ENCODE peak calls at places on chromosomes 5 and 9, in four cellular contexts. One of them, this sample, is unnamed.

GRCh38 chr5:168766038-168766700 is 187.0 kb upstream of the PANK3 start:
- DNase-seq in sigmoid colon: no peak
- DNase-seq in AG09309: no peak
- DNase-seq in WTC11: no peak
- DNase-seq in this sample: no peak

GRCh38 chr5:107404595-107405366 is 266.0 kb downstream of the EFNA5 start:
- DNase-seq in sigmoid colon: no peak
- DNase-seq in AG09309: no peak
- DNase-seq in WTC11: no peak
- DNase-seq in this sample: peak; percentile 57

GRCh38 chr5:74605759-74606158 is 34.8 kb downstream of the ENC1 start:
- DNase-seq in sigmoid colon: no peak
- DNase-seq in AG09309: no peak
- DNase-seq in WTC11: no peak
- DNase-seq in this sample: no peak

GRCh38 chr5:134500699-134501430 is 24.6 kb upstream of the JADE2 start:
- DNase-seq in sigmoid colon: no peak
- DNase-seq in AG09309: no peak
- DNase-seq in WTC11: no peak
- DNase-seq in this sample: no peak

GRCh38 chr5:62640437-62640836 is 61.8 kb downstream of the LRRC70 start:
- DNase-seq in sigmoid colon: no peak
- DNase-seq in AG09309: no peak
- DNase-seq in WTC11: no peak
- DNase-seq in this sample: no peak

GRCh38 chr5:35029333-35029732 is 18.4 kb downstream of the AGXT2 start:
- DNase-seq in sigmoid colon: no peak
- DNase-seq in AG09309: no peak
- DNase-seq in WTC11: no peak
- DNase-seq in this sample: no peak

GRCh38 chr9:89022071-89022721 is 30.9 kb downstream of the S1PR3 start:
- DNase-seq in sigmoid colon: no peak
- DNase-seq in AG09309: no peak
- DNase-seq in WTC11: no peak
- DNase-seq in this sample: no peak

GRCh38 chr9:136792321-136793062 is 1.3 kb downstream of the TMEM141 start:
- DNase-seq in sigmoid colon: no peak
- DNase-seq in AG09309: no peak
- DNase-seq in WTC11: no peak
- DNase-seq in this sample: no peak

GRCh38 chr5:59863777-59864176 is 29.7 kb downstream of the PDE4D start:
- DNase-seq in sigmoid colon: no peak
- DNase-seq in AG09309: no peak
- DNase-seq in WTC11: no peak
- DNase-seq in this sample: no peak

GRCh38 chr9:15401266-15401665 is 21.4 kb upstream of the SNAPC3 start:
- DNase-seq in sigmoid colon: no peak
- DNase-seq in AG09309: no peak
- DNase-seq in WTC11: no peak
- DNase-seq in this sample: no peak

GRCh38 chr5:157026789-157027424 is 32.0 kb downstream of the HAVCR1 start:
- DNase-seq in sigmoid colon: no peak
- DNase-seq in AG09309: no peak
- DNase-seq in WTC11: peak; percentile 43
- DNase-seq in this sample: no peak

GRCh38 chr5:122699226-122699625 is 75.7 kb upstream of the SNX2 start:
- DNase-seq in sigmoid colon: no peak
- DNase-seq in AG09309: no peak
- DNase-seq in WTC11: no peak
- DNase-seq in this sample: no peak

GRCh38 chr5:173630724-173631365 is 14.4 kb upstream of the BOD1 start:
- DNase-seq in sigmoid colon: no peak
- DNase-seq in AG09309: no peak
- DNase-seq in WTC11: no peak
- DNase-seq in this sample: no peak

GRCh38 chr5:144143625-144144024 is 26.8 kb downstream of the YIPF5 start:
- DNase-seq in sigmoid colon: no peak
- DNase-seq in AG09309: no peak
- DNase-seq in WTC11: no peak
- DNase-seq in this sample: no peak

GRCh38 chr9:92133949-92134604 is 18.9 kb upstream of the SPTLC1 start:
- DNase-seq in sigmoid colon: peak; percentile 89
- DNase-seq in AG09309: no peak
- DNase-seq in WTC11: peak; percentile 93
- DNase-seq in this sample: peak; percentile 91

GRCh38 chr9:111854799-111855198 is 41.8 kb upstream of the UGCG start:
- DNase-seq in sigmoid colon: no peak
- DNase-seq in AG09309: no peak
- DNase-seq in WTC11: no peak
- DNase-seq in this sample: no peak

GRCh38 chr9:75054373-75055001 is 26.4 kb upstream of the CARNMT1 start:
- DNase-seq in sigmoid colon: no peak
- DNase-seq in AG09309: peak; percentile 34
- DNase-seq in WTC11: no peak
- DNase-seq in this sample: no peak

GRCh38 chr9:120830865-120831264 is 11.9 kb downstream of the PSMD5 start:
- DNase-seq in sigmoid colon: no peak
- DNase-seq in AG09309: no peak
- DNase-seq in WTC11: no peak
- DNase-seq in this sample: no peak

GRCh38 chr9:85522459-85523092 is 219.2 kb downstream of the AGTPBP1 start:
- DNase-seq in sigmoid colon: no peak
- DNase-seq in AG09309: no peak
- DNase-seq in WTC11: peak; percentile 75
- DNase-seq in this sample: peak; percentile 67

GRCh38 chr9:27590636-27591035 is 17.4 kb upstream of the C9orf72 start:
- DNase-seq in sigmoid colon: no peak
- DNase-seq in AG09309: no peak
- DNase-seq in WTC11: no peak
- DNase-seq in this sample: no peak

GRCh38 chr5:156258934-156259333 is 68.0 kb upstream of the SGCD start:
- DNase-seq in sigmoid colon: no peak
- DNase-seq in AG09309: no peak
- DNase-seq in WTC11: no peak
- DNase-seq in this sample: no peak

GRCh38 chr9:132424857-132425702 is 15.1 kb downstream of the CFAP77 start:
- DNase-seq in sigmoid colon: no peak
- DNase-seq in AG09309: no peak
- DNase-seq in WTC11: no peak
- DNase-seq in this sample: no peak

GRCh38 chr5:173056783-173057061 is 570 bp downstream of the CREBRF start:
- DNase-seq in sigmoid colon: no peak
- DNase-seq in AG09309: no peak
- DNase-seq in WTC11: no peak
- DNase-seq in this sample: peak; percentile 86

GRCh38 chr5:18968966-18969365 is 1019.0 kb downstream of the CDH18 start:
- DNase-seq in sigmoid colon: no peak
- DNase-seq in AG09309: no peak
- DNase-seq in WTC11: no peak
- DNase-seq in this sample: no peak

GRCh38 chr9:95874989-95875304 is 544 bp upstream of the ERCC6L2 start:
- DNase-seq in sigmoid colon: peak; percentile 79
- DNase-seq in AG09309: no peak
- DNase-seq in WTC11: peak; percentile 17
- DNase-seq in this sample: peak; percentile 39

GRCh38 chr5:152246401-152246800 is 158.7 kb downstream of the NMUR2 start:
- DNase-seq in sigmoid colon: no peak
- DNase-seq in AG09309: no peak
- DNase-seq in WTC11: peak; percentile 71
- DNase-seq in this sample: no peak

GRCh38 chr9:127194881-127195713 is 69.5 kb upstream of the GARNL3 start:
- DNase-seq in sigmoid colon: no peak
- DNase-seq in AG09309: no peak
- DNase-seq in WTC11: peak; percentile 39
- DNase-seq in this sample: peak; percentile 13

GRCh38 chr5:13328316-13328715 is 616.2 kb downstream of the DNAH5 start:
- DNase-seq in sigmoid colon: no peak
- DNase-seq in AG09309: no peak
- DNase-seq in WTC11: no peak
- DNase-seq in this sample: no peak

GRCh38 chr5:82376833-82377232 is 98.7 kb upstream of the RPS23 start:
- DNase-seq in sigmoid colon: no peak
- DNase-seq in AG09309: no peak
- DNase-seq in WTC11: no peak
- DNase-seq in this sample: no peak

GRCh38 chr9:97310896-97311295 is 3.4 kb downstream of the CCDC180 start:
- DNase-seq in sigmoid colon: no peak
- DNase-seq in AG09309: no peak
- DNase-seq in WTC11: no peak
- DNase-seq in this sample: no peak
- TF ChIP-seq CTCF in sigmoid colon: no peak
- TF ChIP-seq CTCF in AG09309: no peak
- TF ChIP-seq CTCF in WTC11: no peak
- TF ChIP-seq CTCF in this sample: no peak

GRCh38 chr5:178121450-178122276 is 8.3 kb downstream of the N4BP3 start:
- DNase-seq in sigmoid colon: peak; percentile 82
- DNase-seq in AG09309: no peak
- DNase-seq in WTC11: no peak
- DNase-seq in this sample: peak; percentile 46

GRCh38 chr5:178119915-178120660 is 6.8 kb downstream of the N4BP3 start:
- DNase-seq in sigmoid colon: no peak
- DNase-seq in AG09309: no peak
- DNase-seq in WTC11: no peak
- DNase-seq in this sample: no peak

GRCh38 chr5:178118345-178118744 is 5.0 kb downstream of the N4BP3 start:
- DNase-seq in sigmoid colon: no peak
- DNase-seq in AG09309: no peak
- DNase-seq in WTC11: no peak
- DNase-seq in this sample: no peak

GRCh38 chr5:178122346-178122745 is 8.5 kb upstream of the RMND5B start:
- DNase-seq in sigmoid colon: no peak
- DNase-seq in AG09309: no peak
- DNase-seq in WTC11: no peak
- DNase-seq in this sample: no peak

DNA sequence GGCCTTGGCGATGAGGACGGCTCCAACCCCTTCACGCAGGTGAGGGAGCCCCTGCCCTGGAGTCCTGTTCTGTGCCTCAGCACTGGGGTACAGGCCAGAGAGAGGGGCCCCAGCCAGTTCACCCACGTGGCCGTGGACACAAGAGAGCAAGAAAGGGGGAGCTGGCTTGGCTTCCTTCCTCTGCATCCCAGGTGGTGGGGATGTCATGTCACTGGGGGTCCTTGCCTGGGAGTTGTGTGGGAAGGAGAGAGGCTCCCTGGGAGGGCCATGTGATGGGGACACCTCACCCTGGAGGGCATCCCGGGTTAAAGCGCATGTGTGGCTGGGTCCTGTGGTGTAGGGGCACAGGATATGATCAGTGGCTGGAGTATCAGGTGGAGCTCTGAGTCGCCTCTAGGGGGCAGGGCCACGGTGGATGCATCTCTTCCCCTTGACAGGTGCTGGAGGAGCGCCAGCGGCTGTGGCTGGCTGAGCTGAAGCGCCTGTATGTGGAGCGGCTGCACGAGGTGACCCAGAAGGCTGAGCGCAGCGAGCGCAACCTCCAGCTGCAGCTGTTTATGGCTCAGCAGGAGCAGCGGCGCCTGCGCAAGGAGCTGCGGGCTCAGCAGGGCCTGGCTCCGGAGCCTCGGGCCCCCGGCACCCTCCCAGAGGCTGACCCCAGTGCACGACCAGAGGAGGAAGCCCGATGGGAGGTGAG is 7.5 kb downstream of the N4BP3 start:
- DNase-seq in sigmoid colon: peak; percentile 95
- DNase-seq in AG09309: no peak
- DNase-seq in WTC11: peak; percentile 83
- DNase-seq in this sample: peak; percentile 76
- TF ChIP-seq CTCF in sigmoid colon: peak; percentile 14
- TF ChIP-seq CTCF in AG09309: peak; percentile 35
- TF ChIP-seq CTCF in WTC11: peak; percentile 51
- TF ChIP-seq CTCF in this sample: peak; percentile 66

GRCh38 chr5:164326219-164326618 is 820.8 kb downstream of the MAT2B start:
- DNase-seq in sigmoid colon: no peak
- DNase-seq in AG09309: no peak
- DNase-seq in WTC11: no peak
- DNase-seq in this sample: no peak
- TF ChIP-seq CTCF in sigmoid colon: no peak
- TF ChIP-seq CTCF in AG09309: no peak
- TF ChIP-seq CTCF in WTC11: peak; percentile 21
- TF ChIP-seq CTCF in this sample: no peak

DNA sequence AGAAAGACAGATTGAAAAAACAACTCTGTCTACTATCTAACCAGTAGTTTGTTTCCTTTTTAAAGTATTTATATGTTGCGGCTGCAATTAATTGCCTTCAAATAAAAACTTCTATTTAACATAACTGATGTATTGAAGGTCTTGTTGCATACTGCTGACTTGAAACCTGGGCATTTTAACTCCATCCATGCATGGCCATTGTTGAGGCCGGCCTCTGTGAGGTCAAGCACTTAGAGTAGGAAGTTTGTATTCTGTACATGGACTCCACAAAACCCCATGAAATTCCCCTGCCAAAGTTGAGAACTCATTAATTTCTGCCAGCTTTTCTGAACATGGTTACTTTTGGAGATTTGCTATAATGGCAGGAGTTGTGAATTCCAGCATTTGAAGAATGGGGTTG is 150.6 kb downstream of the GAS1 start:
- DNase-seq in sigmoid colon: no peak
- DNase-seq in AG09309: no peak
- DNase-seq in WTC11: no peak
- DNase-seq in this sample: no peak
- TF ChIP-seq CTCF in sigmoid colon: no peak
- TF ChIP-seq CTCF in AG09309: no peak
- TF ChIP-seq CTCF in WTC11: no peak
- TF ChIP-seq CTCF in this sample: no peak

DNA sequence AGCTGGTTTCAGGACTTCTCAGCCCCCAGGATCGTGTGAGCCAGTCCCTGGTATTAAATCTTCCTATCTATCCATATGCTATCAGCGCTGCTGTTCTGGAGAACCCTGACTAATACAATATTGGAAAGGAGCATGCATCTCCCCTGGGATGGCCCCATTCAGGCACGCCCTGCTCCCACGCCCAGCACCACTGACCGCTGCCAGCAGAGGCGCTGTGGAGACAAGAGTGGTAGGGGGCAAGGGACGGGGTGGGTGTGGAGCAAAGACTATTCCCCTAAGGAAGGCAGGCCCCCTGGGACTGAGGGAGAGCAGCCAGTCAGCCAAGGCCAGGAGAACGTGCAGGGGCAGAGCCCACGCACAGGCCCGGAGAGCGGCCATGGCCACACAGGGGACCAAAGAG is 116.0 kb downstream of the VAV2 start:
- DNase-seq in sigmoid colon: no peak
- DNase-seq in AG09309: no peak
- DNase-seq in WTC11: peak; percentile 90
- DNase-seq in this sample: peak; percentile 81
- TF ChIP-seq CTCF in sigmoid colon: no peak
- TF ChIP-seq CTCF in AG09309: peak; percentile 24
- TF ChIP-seq CTCF in WTC11: peak; percentile 56
- TF ChIP-seq CTCF in this sample: peak; percentile 73